ENCODE peak calls at places on chromosomes 16 and 17, in four cellular contexts. S is H9, R is IMR-90, O is H1. M is an unnamed sample.

GRCh38 chr16:27721548-27722265 is 171.8 kb downstream of the KATNIP start:
- DNase-seq in S (no peak), R (peak; percentile 78), O (no peak), M (no peak)

GRCh38 chr16:77191259-77191969 is 424 bp downstream of the MON1B start:
- DNase-seq in S (no peak), R (no peak), O (no peak), M (no peak)

GRCh38 chr17:42798383-42799380 is at the start of the genes CNTD1 and COA3:
- DNase-seq in S (peak; percentile 96), R (peak; percentile 80), O (peak; percentile 93), M (peak; percentile 94)

GRCh38 chr17:7947651-7948050 is 15.6 kb downstream of the CNTROB start:
- DNase-seq in S (no peak), R (no peak), O (no peak), M (no peak)

GRCh38 chr17:53106886-53107285 is 715.8 kb upstream of the KIF2B start:
- DNase-seq in S (no peak), R (no peak), O (no peak), M (no peak)

GRCh38 chr16:57862698-57863433 is 60.6 kb upstream of the KIFC3 start:
- DNase-seq in S (peak; percentile 44), R (no peak), O (no peak), M (peak; percentile 54)

GRCh38 chr17:1060991-1061390 is 64.1 kb downstream of the TIMM22 start:
- DNase-seq in S (no peak), R (peak; percentile 99), O (no peak), M (no peak)

GRCh38 chr17:81510798-81511549 is 1.6 kb downstream of the ACTG1 start:
- DNase-seq in S (peak; percentile 44), R (no peak), O (no peak), M (no peak)

GRCh38 chr17:2375406-2375805 is 25.5 kb downstream of the MNT start:
- DNase-seq in S (no peak), R (no peak), O (no peak), M (no peak)

GRCh38 chr16:86532526-86532815 is 22.1 kb downstream of the FOXF1 start:
- DNase-seq in S (no peak), R (no peak), O (no peak), M (no peak)

GRCh38 chr17:47324224-47325020 is 667 bp downstream of the EFCAB13 start:
- DNase-seq in S (peak; percentile 82), R (peak; percentile 48), O (no peak), M (peak; percentile 69)

GRCh38 chr16:76579277-76579676 is 302.1 kb downstream of the CNTNAP4 start:
- DNase-seq in S (no peak), R (no peak), O (no peak), M (no peak)

GRCh38 chr17:27540300-27541105 is 84.3 kb downstream of the KSR1 start:
- DNase-seq in S (no peak), R (peak; percentile 100), O (no peak), M (no peak)

GRCh38 chr17:79950306-79950705 is 85.4 kb downstream of the TBC1D16 start:
- DNase-seq in S (peak; percentile 78), R (no peak), O (peak; percentile 78), M (no peak)

GRCh38 chr17:67245694-67246397 is 850 bp upstream of the HELZ start:
- DNase-seq in S (peak; percentile 90), R (no peak), O (no peak), M (peak; percentile 89)

GRCh38 chr17:57612202-57613071 is 132.7 kb downstream of the CCDC182 start:
- DNase-seq in S (peak; percentile 77), R (no peak), O (no peak), M (peak; percentile 91)

GRCh38 chr17:32859857-32860525 is 16.9 kb downstream of the MYO1D start:
- DNase-seq in S (no peak), R (no peak), O (no peak), M (peak; percentile 92)

GRCh38 chr16:85498607-85499006 is 114.5 kb upstream of the GSE1 start:
- DNase-seq in S (no peak), R (no peak), O (no peak), M (no peak)

GRCh38 chr16:24053325-24053946 is 202.7 kb upstream of the CACNG3 start:
- DNase-seq in S (no peak), R (no peak), O (no peak), M (no peak)

GRCh38 chr16:68506331-68507053 is 32.6 kb upstream of the ZFP90 start:
- DNase-seq in S (no peak), R (peak; percentile 8), O (no peak), M (peak; percentile 56)

GRCh38 chr16:82011199-82011641 is at the start of gene SDR42E1:
- DNase-seq in S (no peak), R (no peak), O (no peak), M (peak; percentile 38)

GRCh38 chr17:79217473-79218135 is 143.0 kb downstream of the ENGASE start:
- DNase-seq in S (no peak), R (no peak), O (no peak), M (no peak)

GRCh38 chr17:75853410-75853809 is 1.7 kb downstream of the WBP2 start:
- DNase-seq in S (no peak), R (peak; percentile 60), O (no peak), M (peak; percentile 76)

GRCh38 chr17:5915337-5915736 is 154.8 kb upstream of the WSCD1 start:
- DNase-seq in S (peak; percentile 15), R (no peak), O (no peak), M (no peak)

GRCh38 chr17:39927101-39927927 is at the start of the genes LRRC3C and ORMDL3:
- DNase-seq in S (peak; percentile 98), R (peak; percentile 92), O (peak; percentile 98), M (peak; percentile 96)
- H2BK15ac ChIP-seq in S (no peak within 1 kb of the TSS), R (peak within 1 kb of the TSS; percentile 59), O (no peak within 1 kb of the TSS), M (no peak within 1 kb of the TSS)

GRCh38 chr16:28923231-28923587 is 1.8 kb downstream of the RABEP2 start:
- DNase-seq in S (no peak), R (no peak), O (no peak), M (no peak)

GRCh38 chr16:28925386-28926228 is 569 bp upstream of the RABEP2 start:
- DNase-seq in S (no peak), R (peak; percentile 68), O (no peak), M (no peak)

GRCh38 chr16:28924762-28925385 is at the start of gene RABEP2:
- DNase-seq in S (peak; percentile 100), R (peak; percentile 78), O (peak; percentile 100), M (peak; percentile 97)

GRCh38 chr16:28924399-28924761 is 658 bp downstream of the RABEP2 start:
- DNase-seq in S (no peak), R (no peak), O (no peak), M (no peak)

DNA sequence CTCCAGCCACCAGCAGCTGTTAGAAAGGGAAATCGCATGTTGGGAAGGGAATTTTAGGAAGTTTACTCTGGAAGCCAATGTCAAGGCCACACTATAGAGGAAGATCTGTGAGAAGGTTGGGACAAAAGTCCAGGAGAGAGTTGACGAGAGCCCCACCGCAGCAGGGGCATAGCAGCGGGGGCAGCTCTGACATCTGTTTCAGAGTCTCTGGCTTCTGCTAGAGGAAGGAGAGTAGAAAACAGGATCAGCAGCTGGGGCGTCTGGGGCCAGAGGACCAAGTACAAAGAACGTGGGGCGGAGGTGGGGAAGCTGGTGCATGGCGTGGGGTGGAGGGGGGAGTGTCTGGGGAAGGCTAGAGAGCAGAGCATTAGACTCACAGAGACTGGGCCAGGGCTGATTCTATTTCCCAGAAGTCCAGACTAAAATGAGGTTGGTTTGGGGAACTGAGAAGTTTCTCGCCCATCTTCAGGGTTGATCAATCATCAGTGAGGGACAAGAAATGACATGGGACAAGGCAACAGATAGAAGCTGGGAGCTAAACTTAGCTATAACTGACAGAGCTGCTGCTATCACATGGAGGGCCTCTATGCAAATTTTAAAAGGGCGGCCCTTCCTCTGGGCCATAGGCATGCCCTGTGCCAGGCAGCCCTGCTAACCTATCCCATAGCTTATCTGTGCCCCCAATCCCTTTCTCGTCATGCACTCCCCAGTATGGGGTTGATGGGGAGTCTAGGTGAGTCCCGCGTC is 1.2 kb downstream of the RABEP2 start:
- DNase-seq in S (no peak), R (no peak), O (no peak), M (no peak)
- H2BK5ac ChIP-seq in S (no peak overlapping the region), R (no peak overlapping the region), O (peak overlapping the region; percentile 92), M (peak overlapping the region; percentile 49)

GRCh38 chr17:62986549-62986948 is 20.5 kb downstream of the TANC2 start:
- DNase-seq in S (no peak), R (no peak), O (no peak), M (no peak)

GRCh38 chr17:62984801-62985200 is 18.8 kb downstream of the TANC2 start:
- DNase-seq in S (no peak), R (no peak), O (no peak), M (no peak)

GRCh38 chr17:62981933-62982332 is 15.9 kb downstream of the TANC2 start:
- DNase-seq in S (no peak), R (peak; percentile 68), O (no peak), M (peak; percentile 19)

DNA sequence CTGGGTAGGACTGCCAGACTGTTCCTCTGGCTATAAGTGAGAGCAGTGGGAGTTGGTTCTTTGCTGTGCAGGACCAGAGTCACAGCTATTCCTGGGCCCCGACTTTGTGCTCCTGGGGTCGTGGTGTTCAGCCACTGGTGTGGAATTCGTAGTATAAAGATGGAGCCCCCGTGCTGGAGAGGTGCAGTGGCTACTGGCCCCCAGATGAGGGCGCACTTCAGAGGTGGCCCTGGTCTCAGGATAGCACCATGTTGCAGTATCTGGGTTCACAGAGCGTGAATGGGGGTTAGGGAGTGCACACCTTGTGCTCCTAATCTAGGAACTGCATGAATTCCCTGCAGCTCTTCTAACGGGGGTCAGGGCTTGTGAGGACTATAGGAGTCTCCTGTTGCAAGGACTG is 21.1 kb downstream of the TANC2 start:
- DNase-seq in S (peak; percentile 63), R (no peak), O (peak; percentile 73), M (peak; percentile 9)
- H3K56ac ChIP-seq in S (no peak overlapping the region), R (no peak overlapping the region), O (no peak overlapping the region), M (no peak overlapping the region)

DNA sequence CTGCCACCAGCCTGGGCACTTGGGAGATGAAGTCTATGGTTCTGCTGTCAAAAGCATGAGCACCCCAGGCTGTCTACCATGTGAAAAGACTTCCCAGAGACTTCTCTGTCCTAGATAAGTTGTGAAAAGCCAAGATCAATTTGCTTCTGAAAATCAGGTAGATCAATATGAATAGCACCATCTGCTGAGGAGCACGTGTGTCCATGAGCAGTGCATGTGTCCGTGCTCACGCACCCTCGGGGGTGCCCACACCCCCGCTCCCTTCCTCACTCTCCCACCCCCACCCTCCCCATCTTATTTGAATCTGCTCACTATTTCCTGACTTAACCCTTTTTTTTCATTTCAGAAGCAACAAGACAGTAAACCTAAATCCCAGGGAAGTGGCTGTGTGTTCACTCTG is 238.3 kb upstream of the SDK2 start:
- DNase-seq in S (no peak), R (no peak), O (no peak), M (no peak)
- H2BK15ac ChIP-seq in S (no peak overlapping the region), R (no peak overlapping the region), O (no peak overlapping the region), M (no peak overlapping the region)

GRCh38 chr17:44350733-44351226 is 5.7 kb downstream of the GRN start:
- DNase-seq in S (peak; percentile 90), R (peak; percentile 44), O (peak; percentile 90), M (peak; percentile 71)

GRCh38 chr17:44348234-44348987 is 3.3 kb downstream of the GRN start:
- DNase-seq in S (no peak), R (peak; percentile 57), O (no peak), M (no peak)

GRCh38 chr17:44351464-44351863 is 6.4 kb downstream of the GRN start:
- DNase-seq in S (no peak), R (no peak), O (no peak), M (no peak)

GRCh38 chr17:44349553-44350070 is 4.5 kb downstream of the GRN start:
- DNase-seq in S (no peak), R (no peak), O (no peak), M (no peak)

DNA sequence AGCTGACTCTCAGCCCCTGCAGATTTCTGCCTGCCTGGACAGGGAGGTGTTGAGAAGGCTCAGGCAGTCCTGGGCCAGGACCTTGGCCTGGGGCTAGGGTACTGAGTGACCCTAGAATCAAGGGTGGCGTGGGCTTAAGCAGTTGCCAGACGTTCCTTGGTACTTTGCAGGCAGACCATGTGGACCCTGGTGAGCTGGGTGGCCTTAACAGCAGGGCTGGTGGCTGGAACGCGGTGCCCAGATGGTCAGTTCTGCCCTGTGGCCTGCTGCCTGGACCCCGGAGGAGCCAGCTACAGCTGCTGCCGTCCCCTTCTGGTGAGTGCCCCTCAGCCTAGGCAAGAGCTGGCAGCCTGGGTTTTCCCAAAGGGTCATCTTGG is 3.9 kb downstream of the GRN start:
- DNase-seq in S (no peak), R (no peak), O (no peak), M (no peak)
- H2BK5ac ChIP-seq in S (no peak overlapping the region), R (no peak overlapping the region), O (no peak overlapping the region), M (no peak overlapping the region)

M was measured in mesendoderm.